ENCODE peak calls at places on chromosomes 12 and 14, in five cellular contexts. S, K, T, U and N are unnamed samples.

GRCh38 chr12:116657921-116658495 is 79.9 kb downstream of the SPRING1 start:
- DNase-seq in S (no peak), K (no peak), T (no peak), U (no peak), N (no peak)

GRCh38 chr12:89863968-89864367 is 155.3 kb upstream of the ATP2B1 start:
- DNase-seq in S (no peak), K (no peak), T (no peak), U (no peak), N (no peak)

GRCh38 chr12:56193025-56193578 is 3.8 kb upstream of the SMARCC2 start:
- DNase-seq in S (no peak), K (peak), T (peak), U (peak), N (peak)

GRCh38 chr12:41959271-41959670 is 185.4 kb downstream of the GXYLT1 start:
- DNase-seq in S (no peak), K (no peak), T (no peak), U (no peak), N (no peak)

GRCh38 chr12:6536894-6537579 is 2.7 kb downstream of the GAPDH start:
- DNase-seq in S (no peak), K (peak), T (no peak), U (peak), N (no peak)

GRCh38 chr14:34604990-34605389 is 25.0 kb downstream of the SNX6 start:
- DNase-seq in S (no peak), K (no peak), T (no peak), U (no peak), N (no peak)

GRCh38 chr14:75280831-75281690 is 2.4 kb downstream of the FOS start:
- DNase-seq in S (no peak), K (peak), T (no peak), U (peak), N (peak)

GRCh38 chr12:6279631-6280030 is 30.9 kb upstream of the PLEKHG6 start:
- DNase-seq in S (no peak), K (no peak), T (no peak), U (no peak), N (no peak)

GRCh38 chr12:115898670-115899069 is 378.8 kb downstream of the MED13L start:
- DNase-seq in S (no peak), K (peak), T (no peak), U (no peak), N (no peak)

GRCh38 chr12:22527999-22528398 is 16.3 kb downstream of the C2CD5 start:
- DNase-seq in S (no peak), K (no peak), T (no peak), U (no peak), N (no peak)

GRCh38 chr14:95660550-95661515 is 25.4 kb upstream of the TCL1B start:
- DNase-seq in S (no peak), K (peak), T (no peak), U (no peak), N (no peak)

GRCh38 chr14:21103710-21104447 is 3.0 kb downstream of the TMEM253 start:
- DNase-seq in S (peak), K (peak), T (peak), U (peak), N (peak)

GRCh38 chr12:52587563-52587962 is 13.7 kb downstream of the KRT72 start:
- DNase-seq in S (no peak), K (peak), T (no peak), U (no peak), N (no peak)

GRCh38 chr14:80924365-80925103 is 17.0 kb downstream of the CEP128 start:
- DNase-seq in S (no peak), K (no peak), T (no peak), U (no peak), N (no peak)

GRCh38 chr14:39029789-39030188 is 73.2 kb downstream of the SEC23A start:
- DNase-seq in S (no peak), K (no peak), T (no peak), U (no peak), N (no peak)

GRCh38 chr12:101570022-101570421 is 24.7 kb upstream of the MYBPC1 start:
- DNase-seq in S (no peak), K (peak), T (no peak), U (no peak), N (no peak)

GRCh38 chr14:24032727-24033418 is 18.9 kb upstream of the CARMIL3 start:
- DNase-seq in S (no peak), K (no peak), T (peak), U (no peak), N (no peak)

GRCh38 chr14:55074662-55075061 is 23.2 kb downstream of the MAPK1IP1L start:
- DNase-seq in S (no peak), K (peak), T (no peak), U (no peak), N (no peak)

GRCh38 chr12:101231626-101232025 is 21.6 kb upstream of the SLC5A8 start:
- DNase-seq in S (no peak), K (no peak), T (no peak), U (no peak), N (no peak)

GRCh38 chr12:40215977-40216376 is 8.8 kb upstream of the LRRK2 start:
- DNase-seq in S (no peak), K (no peak), T (no peak), U (no peak), N (no peak)

GRCh38 chr12:132761032-132761910 is at the start of gene ANKLE2:
- DNase-seq in S (peak), K (peak), T (peak), U (peak), N (peak)

GRCh38 chr12:120767071-120768024 is 41.7 kb downstream of the ACADS start:
- DNase-seq in S (no peak), K (no peak), T (peak), U (no peak), N (no peak)

GRCh38 chr12:94219622-94220302 is 71.4 kb downstream of the PLXNC1 start:
- DNase-seq in S (no peak), K (no peak), T (no peak), U (no peak), N (no peak)

GRCh38 chr14:59869381-59870255 is 958 bp downstream of the RTN1 start:
- DNase-seq in S (no peak), K (peak), T (no peak), U (no peak), N (no peak)

GRCh38 chr12:12714276-12715001 is 2.7 kb upstream of the CDKN1B start:
- DNase-seq in S (no peak), K (peak), T (no peak), U (no peak), N (peak)

GRCh38 chr12:116697305-116698130 is 40.4 kb downstream of the SPRING1 start:
- DNase-seq in S (peak), K (peak), T (no peak), U (no peak), N (no peak)

GRCh38 chr12:116673713-116674112 is 64.2 kb downstream of the SPRING1 start:
- DNase-seq in S (no peak), K (peak), T (no peak), U (no peak), N (no peak)

GRCh38 chr14:64891839-64892375 is 12.2 kb upstream of the SPTB start:
- DNase-seq in S (no peak), K (peak), T (no peak), U (no peak), N (peak)

GRCh38 chr12:104722541-104723534 is 235.3 kb downstream of the SLC41A2 start:
- DNase-seq in S (no peak), K (peak), T (no peak), U (no peak), N (no peak)

GRCh38 chr14:23443411-23443812 is 8.0 kb upstream of the MYH7 start:
- DNase-seq in S (peak), K (peak), T (no peak), U (no peak), N (no peak)

GRCh38 chr14:61493239-61493638 is 171.9 kb downstream of the PRKCH start:
- DNase-seq in S (no peak), K (peak), T (no peak), U (no peak), N (no peak)

GRCh38 chr12:109775172-109775881 is 57.9 kb downstream of the TRPV4 start:
- DNase-seq in S (peak), K (peak), T (peak), U (no peak), N (peak)

GRCh38 chr12:109772622-109773321 is 59.1 kb downstream of the FAM222A start:
- DNase-seq in S (no peak), K (no peak), T (no peak), U (peak), N (no peak)

GRCh38 chr12:109771746-109772621 is 58.4 kb downstream of the FAM222A start:
- DNase-seq in S (no peak), K (no peak), T (no peak), U (peak), N (no peak)

GRCh38 chr12:109770861-109771670 is 57.4 kb downstream of the FAM222A start:
- DNase-seq in S (no peak), K (no peak), T (no peak), U (peak), N (no peak)

GRCh38 chr12:109773384-109774011 is 59.7 kb downstream of the TRPV4 start:
- DNase-seq in S (no peak), K (no peak), T (no peak), U (no peak), N (peak)
- H3K4me3 ChIP-seq in S (no peak), K (no peak), T (no peak), U (no peak), N (no peak)

GRCh38 chr14:102545461-102546265 is 36.1 kb upstream of the ANKRD9 start:
- DNase-seq in S (no peak), K (peak), T (no peak), U (no peak), N (no peak)
- H3K27ac ChIP-seq in S (no peak), K (peak), T (no peak), U (no peak), N (peak)

GRCh38 chr12:51395283-51396230 is 4.4 kb upstream of the GALNT6 start:
- DNase-seq in S (no peak), K (peak), T (no peak), U (no peak), N (no peak)

GRCh38 chr12:51391047-51391837 is at the start of gene GALNT6:
- DNase-seq in S (no peak), K (peak), T (no peak), U (peak), N (peak)

GRCh38 chr12:51390457-51391046 is 654 bp downstream of the GALNT6 start:
- DNase-seq in S (no peak), K (no peak), T (no peak), U (peak), N (no peak)

GRCh38 chr12:51393676-51394545 is 2.7 kb upstream of the GALNT6 start:
- DNase-seq in S (no peak), K (no peak), T (no peak), U (peak), N (peak)

DNA sequence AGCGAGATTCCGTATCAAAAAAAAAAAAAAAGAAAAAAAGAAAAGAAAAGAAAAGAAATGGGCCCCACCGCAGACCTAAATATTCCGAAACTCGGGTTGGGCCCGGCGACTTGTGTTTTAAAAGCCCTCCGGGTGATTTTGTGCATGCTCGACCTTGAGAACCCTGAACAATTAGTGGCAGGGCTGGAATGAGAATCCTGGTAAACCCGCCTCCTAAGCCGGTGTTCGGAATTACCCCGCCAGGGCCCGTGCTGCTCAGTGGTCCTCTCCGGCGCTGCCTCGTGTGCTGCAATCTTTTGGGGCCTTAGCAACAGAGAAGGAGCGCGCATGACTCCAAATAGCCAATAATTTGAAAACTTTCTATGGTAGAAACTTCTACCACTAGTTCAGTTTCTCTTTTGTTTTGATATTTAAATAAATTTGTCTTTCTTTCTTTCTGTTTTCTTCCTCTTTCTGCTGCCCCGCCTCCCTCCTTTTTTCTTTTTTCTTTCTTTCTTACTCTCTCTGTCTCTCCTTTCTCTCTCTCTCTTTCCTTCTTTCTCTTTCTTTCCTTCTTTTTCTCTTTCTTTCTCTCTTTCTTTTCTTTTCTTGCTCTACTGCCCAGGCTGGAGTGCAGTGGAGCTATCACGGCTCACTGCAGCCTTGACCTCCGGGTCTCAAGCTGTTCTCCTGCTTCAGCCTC is 1.5 kb upstream of the GALNT6 start:
- DNase-seq in S (no peak), K (peak), T (no peak), U (no peak), N (peak)
- H3K4me3 ChIP-seq in S (peak), K (no peak), T (no peak), U (peak), N (peak)

GRCh38 chr12:3152013-3152412 is 74.8 kb downstream of the TSPAN9 start:
- DNase-seq in S (no peak), K (peak), T (no peak), U (peak), N (no peak)
- H3K27ac ChIP-seq in S (peak), K (peak), T (peak), U (peak), N (no peak)